ENCODE peak calls at places on chromosomes 13 and 19, in nine cellular contexts. B, X, C, S, N, Y, E, T and G are unnamed samples.

GRCh38 chr13:89514534-89515312 is 1832.8 kb upstream of the MIR17HG start:
- DNase-seq in B (peak; percentile 89), X (no peak), C (no peak), S (no peak), N (no peak), Y (peak; percentile 80), E (no peak), T (no peak), G (no peak)

GRCh38 chr19:18590273-18591272 is 2.0 kb downstream of the REX1BD start:
- DNase-seq in B (peak; percentile 83), X (no peak), C (peak; percentile 97), S (peak; percentile 82), N (peak; percentile 31), Y (peak; percentile 77), E (peak; percentile 96), T (no peak), G (no peak)

GRCh38 chr19:36850646-36851442 is at the start of gene ZNF345:
- DNase-seq in B (peak; percentile 94), X (peak; percentile 78), C (peak; percentile 95), S (peak; percentile 95), N (peak; percentile 93), Y (peak; percentile 79), E (peak; percentile 93), T (peak; percentile 86), G (peak; percentile 77)

GRCh38 chr19:4295972-4296771 is 6.0 kb downstream of the TMIGD2 start:
- DNase-seq in B (no peak), X (no peak), C (peak; percentile 97), S (no peak), N (no peak), Y (no peak), E (no peak), T (no peak), G (no peak)

GRCh38 chr19:55703790-55704215 is 28.8 kb downstream of the EPN1 start:
- DNase-seq in B (peak; percentile 12), X (peak; percentile 52), C (no peak), S (no peak), N (no peak), Y (no peak), E (peak; percentile 60), T (no peak), G (peak; percentile 57)

GRCh38 chr19:6078068-6078467 is 32.2 kb downstream of the RFX2 start:
- DNase-seq in B (no peak), X (no peak), C (no peak), S (no peak), N (no peak), Y (no peak), E (no peak), T (no peak), G (no peak)

GRCh38 chr13:29359181-29359580 is 236.3 kb downstream of the SLC7A1 start:
- DNase-seq in B (no peak), X (no peak), C (no peak), S (no peak), N (no peak), Y (no peak), E (no peak), T (no peak), G (no peak)

GRCh38 chr19:45016388-45017314 is 15.4 kb downstream of the RELB start:
- DNase-seq in B (peak; percentile 67), X (peak; percentile 72), C (peak; percentile 54), S (no peak), N (peak; percentile 73), Y (peak; percentile 31), E (peak; percentile 76), T (peak; percentile 81), G (peak; percentile 84)

GRCh38 chr13:29849071-29849541 is 1.3 kb downstream of the UBL3 start:
- DNase-seq in B (peak; percentile 14), X (peak; percentile 42), C (no peak), S (no peak), N (no peak), Y (no peak), E (no peak), T (no peak), G (peak; percentile 34)

GRCh38 chr19:17846146-17846545 is 1.6 kb downstream of the JAK3 start:
- DNase-seq in B (no peak), X (no peak), C (no peak), S (no peak), N (no peak), Y (no peak), E (no peak), T (no peak), G (no peak)

GRCh38 chr13:32600891-32601290 is 14.6 kb downstream of the PDS5B start:
- DNase-seq in B (no peak), X (no peak), C (no peak), S (no peak), N (no peak), Y (no peak), E (no peak), T (no peak), G (no peak)

GRCh38 chr19:48837586-48838191 is 1.4 kb upstream of the HSD17B14 start:
- DNase-seq in B (no peak), X (no peak), C (no peak), S (no peak), N (no peak), Y (no peak), E (peak; percentile 70), T (no peak), G (no peak)

GRCh38 chr13:25037057-25037813 is 58.7 kb upstream of the PABPC3 start:
- DNase-seq in B (peak; percentile 54), X (peak; percentile 29), C (peak; percentile 31), S (no peak), N (peak; percentile 46), Y (peak; percentile 13), E (peak; percentile 56), T (peak; percentile 52), G (peak; percentile 45)

GRCh38 chr13:98869408-98870090 is 108.3 kb downstream of the DOCK9 start:
- DNase-seq in B (peak; percentile 24), X (no peak), C (no peak), S (no peak), N (no peak), Y (no peak), E (no peak), T (no peak), G (no peak)

GRCh38 chr13:50001287-50001686 is 4.4 kb downstream of the TRIM13 start:
- DNase-seq in B (no peak), X (no peak), C (no peak), S (no peak), N (no peak), Y (no peak), E (no peak), T (no peak), G (no peak)

GRCh38 chr13:76848596-76848995 is 37.6 kb downstream of the KCTD12 start:
- DNase-seq in B (peak; percentile 44), X (no peak), C (no peak), S (no peak), N (no peak), Y (no peak), E (no peak), T (no peak), G (no peak)

GRCh38 chr19:40687525-40688016 is 2.9 kb downstream of the NUMBL start:
- DNase-seq in B (peak; percentile 36), X (no peak), C (no peak), S (peak; percentile 88), N (peak; percentile 62), Y (peak; percentile 52), E (no peak), T (no peak), G (peak; percentile 84)